ENCODE peak calls at places on chromosomes 12 and 14, in eight cellular contexts. One of them, this sample, is unnamed.

GRCh38 chr12:43988838-43989560 is 153.1 kb downstream of the TMEM117 start:
- DNase-seq in WERI-Rb-1: no peak
- DNase-seq in astrocyte: peak; percentile 27
- DNase-seq in body of pancreas: no peak
- DNase-seq in AG04450: no peak
- DNase-seq in stomach: no peak
- DNase-seq in A549: no peak
- DNase-seq in cardiac muscle cell: no peak
- DNase-seq in this sample: peak; percentile 8

GRCh38 chr14:91870001-91870400 is 2.7 kb upstream of the TC2N start:
- DNase-seq in WERI-Rb-1: no peak
- DNase-seq in astrocyte: no peak
- DNase-seq in body of pancreas: no peak
- DNase-seq in AG04450: no peak
- DNase-seq in stomach: no peak
- DNase-seq in A549: peak; percentile 15
- DNase-seq in cardiac muscle cell: no peak
- DNase-seq in this sample: no peak

GRCh38 chr14:87643005-87643404 is 350.0 kb downstream of the GALC start:
- DNase-seq in WERI-Rb-1: no peak
- DNase-seq in astrocyte: no peak
- DNase-seq in body of pancreas: peak; percentile 16
- DNase-seq in AG04450: no peak
- DNase-seq in stomach: no peak
- DNase-seq in A549: no peak
- DNase-seq in cardiac muscle cell: no peak
- DNase-seq in this sample: peak; percentile 32

GRCh38 chr12:43550831-43551270 is 1.2 kb downstream of the ADAMTS20 start:
- DNase-seq in WERI-Rb-1: peak; percentile 20
- DNase-seq in astrocyte: no peak
- DNase-seq in body of pancreas: no peak
- DNase-seq in AG04450: no peak
- DNase-seq in stomach: no peak
- DNase-seq in A549: no peak
- DNase-seq in cardiac muscle cell: no peak
- DNase-seq in this sample: no peak

GRCh38 chr12:98355322-98355721 is 160.1 kb upstream of the TMPO start:
- DNase-seq in WERI-Rb-1: no peak
- DNase-seq in astrocyte: peak; percentile 69
- DNase-seq in body of pancreas: no peak
- DNase-seq in AG04450: no peak
- DNase-seq in stomach: no peak
- DNase-seq in A549: peak; percentile 23
- DNase-seq in cardiac muscle cell: peak; percentile 16
- DNase-seq in this sample: peak; percentile 25

GRCh38 chr12:57545809-57546437 is 1.1 kb downstream of the DCTN2 start:
- DNase-seq in WERI-Rb-1: no peak
- DNase-seq in astrocyte: peak; percentile 13
- DNase-seq in body of pancreas: no peak
- DNase-seq in AG04450: no peak
- DNase-seq in stomach: no peak
- DNase-seq in A549: no peak
- DNase-seq in cardiac muscle cell: no peak
- DNase-seq in this sample: no peak

GRCh38 chr14:100076630-100077029 is 11.4 kb downstream of the EVL start:
- DNase-seq in WERI-Rb-1: peak; percentile 63
- DNase-seq in astrocyte: peak; percentile 56
- DNase-seq in body of pancreas: no peak
- DNase-seq in AG04450: no peak
- DNase-seq in stomach: no peak
- DNase-seq in A549: no peak
- DNase-seq in cardiac muscle cell: peak; percentile 76
- DNase-seq in this sample: peak; percentile 89

GRCh38 chr12:124923906-124924734 is 9.7 kb upstream of the UBC start:
- DNase-seq in WERI-Rb-1: no peak
- DNase-seq in astrocyte: peak; percentile 66
- DNase-seq in body of pancreas: no peak
- DNase-seq in AG04450: no peak
- DNase-seq in stomach: no peak
- DNase-seq in A549: peak; percentile 89
- DNase-seq in cardiac muscle cell: peak; percentile 61
- DNase-seq in this sample: peak; percentile 80

GRCh38 chr14:22887260-22887989 is 4.4 kb downstream of the REM2 start:
- DNase-seq in WERI-Rb-1: no peak
- DNase-seq in astrocyte: peak; percentile 67
- DNase-seq in body of pancreas: peak; percentile 81
- DNase-seq in AG04450: no peak
- DNase-seq in stomach: peak; percentile 78
- DNase-seq in A549: peak; percentile 91
- DNase-seq in cardiac muscle cell: peak; percentile 90
- DNase-seq in this sample: peak; percentile 74

GRCh38 chr12:69623970-69624369 is 13.3 kb upstream of the LRRC10 start:
- DNase-seq in WERI-Rb-1: no peak
- DNase-seq in astrocyte: no peak
- DNase-seq in body of pancreas: peak; percentile 93
- DNase-seq in AG04450: peak; percentile 16
- DNase-seq in stomach: peak; percentile 97
- DNase-seq in A549: no peak
- DNase-seq in cardiac muscle cell: peak; percentile 59
- DNase-seq in this sample: no peak

GRCh38 chr12:43292699-43293098 is 259.3 kb downstream of the ADAMTS20 start:
- DNase-seq in WERI-Rb-1: no peak
- DNase-seq in astrocyte: peak; percentile 76
- DNase-seq in body of pancreas: no peak
- DNase-seq in AG04450: no peak
- DNase-seq in stomach: no peak
- DNase-seq in A549: no peak
- DNase-seq in cardiac muscle cell: peak; percentile 73
- DNase-seq in this sample: peak; percentile 69

GRCh38 chr14:80770114-80770917 is 171.2 kb downstream of the CEP128 start:
- DNase-seq in WERI-Rb-1: no peak
- DNase-seq in astrocyte: no peak
- DNase-seq in body of pancreas: no peak
- DNase-seq in AG04450: no peak
- DNase-seq in stomach: no peak
- DNase-seq in A549: no peak
- DNase-seq in cardiac muscle cell: no peak
- DNase-seq in this sample: no peak

GRCh38 chr14:51650721-51651387 is 856 bp upstream of the FRMD6 start:
- DNase-seq in WERI-Rb-1: no peak
- DNase-seq in astrocyte: no peak
- DNase-seq in body of pancreas: peak; percentile 15
- DNase-seq in AG04450: no peak
- DNase-seq in stomach: no peak
- DNase-seq in A549: peak; percentile 29
- DNase-seq in cardiac muscle cell: no peak
- DNase-seq in this sample: no peak

GRCh38 chr12:101566318-101566717 is 28.5 kb upstream of the MYBPC1 start:
- DNase-seq in WERI-Rb-1: no peak
- DNase-seq in astrocyte: no peak
- DNase-seq in body of pancreas: no peak
- DNase-seq in AG04450: no peak
- DNase-seq in stomach: no peak
- DNase-seq in A549: no peak
- DNase-seq in cardiac muscle cell: no peak
- DNase-seq in this sample: no peak

DNA sequence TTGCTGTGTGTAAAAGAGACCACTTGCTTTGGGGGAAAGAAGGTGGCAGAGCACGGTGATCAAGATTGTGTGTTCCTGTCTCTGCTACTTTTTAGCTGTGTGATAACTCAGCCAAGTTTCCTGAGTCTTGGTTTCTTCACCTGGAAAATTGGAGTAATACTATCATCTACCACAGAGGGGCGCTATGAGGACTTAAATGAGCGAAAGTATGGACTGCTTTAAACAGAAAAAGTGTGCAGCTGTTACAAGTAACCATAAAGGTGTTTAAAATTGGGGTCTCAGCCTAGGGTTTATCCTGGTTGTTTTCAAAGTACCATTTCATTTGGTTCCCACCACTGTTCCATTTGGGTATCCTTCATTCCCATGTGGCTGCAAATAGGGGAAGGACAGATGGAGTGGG is 65.9 kb upstream of the WSCD2 start:
- DNase-seq in WERI-Rb-1: no peak
- DNase-seq in astrocyte: no peak
- DNase-seq in body of pancreas: no peak
- DNase-seq in AG04450: no peak
- DNase-seq in stomach: no peak
- DNase-seq in A549: peak; percentile 6
- DNase-seq in cardiac muscle cell: peak; percentile 18
- DNase-seq in this sample: peak; percentile 5
- TF ChIP-seq CTCF in WERI-Rb-1: peak; percentile 30
- TF ChIP-seq CTCF in astrocyte: peak; percentile 27
- TF ChIP-seq CTCF in body of pancreas: no peak
- TF ChIP-seq CTCF in AG04450: peak; percentile 12
- TF ChIP-seq CTCF in stomach: no peak
- TF ChIP-seq CTCF in A549: no peak
- TF ChIP-seq CTCF in cardiac muscle cell: peak; percentile 28
- TF ChIP-seq CTCF in this sample: peak; percentile 22

GRCh38 chr12:41556176-41556575 is 368.1 kb downstream of the PDZRN4 start:
- DNase-seq in WERI-Rb-1: no peak
- DNase-seq in astrocyte: no peak
- DNase-seq in body of pancreas: no peak
- DNase-seq in AG04450: no peak
- DNase-seq in stomach: no peak
- DNase-seq in A549: no peak
- DNase-seq in cardiac muscle cell: no peak
- DNase-seq in this sample: no peak

GRCh38 chr12:41548926-41549325 is 360.8 kb downstream of the PDZRN4 start:
- DNase-seq in WERI-Rb-1: no peak
- DNase-seq in astrocyte: no peak
- DNase-seq in body of pancreas: no peak
- DNase-seq in AG04450: no peak
- DNase-seq in stomach: no peak
- DNase-seq in A549: no peak
- DNase-seq in cardiac muscle cell: no peak
- DNase-seq in this sample: no peak

GRCh38 chr12:41557081-41557480 is 369.0 kb downstream of the PDZRN4 start:
- DNase-seq in WERI-Rb-1: no peak
- DNase-seq in astrocyte: no peak
- DNase-seq in body of pancreas: no peak
- DNase-seq in AG04450: no peak
- DNase-seq in stomach: no peak
- DNase-seq in A549: no peak
- DNase-seq in cardiac muscle cell: no peak
- DNase-seq in this sample: no peak

DNA sequence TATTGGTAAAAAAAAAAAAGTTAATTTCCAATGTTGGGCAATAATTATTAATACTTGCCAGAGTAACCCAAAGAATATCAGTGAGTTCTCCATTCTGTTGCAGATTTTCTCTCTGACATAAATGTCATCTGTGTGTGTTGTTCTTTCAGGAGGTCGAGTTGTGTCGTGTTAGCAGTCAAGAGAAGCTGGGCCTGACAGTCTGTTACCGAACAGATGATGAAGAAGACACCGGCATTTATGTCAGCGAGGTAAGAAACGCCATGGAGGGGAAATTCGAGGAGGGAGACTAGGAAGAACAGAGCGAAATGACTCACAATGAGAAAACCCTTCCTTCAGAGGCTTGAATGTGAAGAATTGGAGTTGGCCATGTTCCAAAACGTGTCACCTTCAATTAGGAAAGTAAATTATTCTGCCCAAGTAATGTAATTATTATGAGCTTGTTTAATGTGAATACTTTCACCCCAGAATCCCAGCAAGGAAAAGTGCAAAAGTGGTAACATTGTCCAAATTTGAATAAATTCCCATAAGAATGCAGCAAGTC is 364.5 kb downstream of the PDZRN4 start:
- DNase-seq in WERI-Rb-1: no peak
- DNase-seq in astrocyte: peak; percentile 51
- DNase-seq in body of pancreas: no peak
- DNase-seq in AG04450: no peak
- DNase-seq in stomach: no peak
- DNase-seq in A549: no peak
- DNase-seq in cardiac muscle cell: no peak
- DNase-seq in this sample: no peak
- H3K4me3 ChIP-seq in WERI-Rb-1: no peak overlapping the region
- H3K4me3 ChIP-seq in astrocyte: no peak overlapping the region
- H3K4me3 ChIP-seq in body of pancreas: no peak overlapping the region
- H3K4me3 ChIP-seq in AG04450: no peak overlapping the region
- H3K4me3 ChIP-seq in stomach: no peak overlapping the region
- H3K4me3 ChIP-seq in A549: no peak overlapping the region
- H3K4me3 ChIP-seq in cardiac muscle cell: no peak overlapping the region
- H3K4me3 ChIP-seq in this sample: no peak overlapping the region

GRCh38 chr14:58560208-58560607 is 77.6 kb upstream of the DACT1 start:
- DNase-seq in WERI-Rb-1: no peak
- DNase-seq in astrocyte: peak; percentile 68
- DNase-seq in body of pancreas: no peak
- DNase-seq in AG04450: no peak
- DNase-seq in stomach: no peak
- DNase-seq in A549: no peak
- DNase-seq in cardiac muscle cell: peak; percentile 75
- DNase-seq in this sample: peak; percentile 72

GRCh38 chr14:58571256-58571655 is 66.5 kb upstream of the DACT1 start:
- DNase-seq in WERI-Rb-1: no peak
- DNase-seq in astrocyte: no peak
- DNase-seq in body of pancreas: no peak
- DNase-seq in AG04450: no peak
- DNase-seq in stomach: no peak
- DNase-seq in A549: no peak
- DNase-seq in cardiac muscle cell: no peak
- DNase-seq in this sample: no peak

GRCh38 chr14:58563981-58564380 is 73.8 kb upstream of the DACT1 start:
- DNase-seq in WERI-Rb-1: no peak
- DNase-seq in astrocyte: no peak
- DNase-seq in body of pancreas: no peak
- DNase-seq in AG04450: no peak
- DNase-seq in stomach: no peak
- DNase-seq in A549: no peak
- DNase-seq in cardiac muscle cell: no peak
- DNase-seq in this sample: no peak

GRCh38 chr14:58566979-58567378 is 70.8 kb upstream of the DACT1 start:
- DNase-seq in WERI-Rb-1: no peak
- DNase-seq in astrocyte: no peak
- DNase-seq in body of pancreas: no peak
- DNase-seq in AG04450: no peak
- DNase-seq in stomach: no peak
- DNase-seq in A549: no peak
- DNase-seq in cardiac muscle cell: no peak
- DNase-seq in this sample: no peak

GRCh38 chr14:58565834-58566233 is 71.9 kb upstream of the DACT1 start:
- DNase-seq in WERI-Rb-1: no peak
- DNase-seq in astrocyte: no peak
- DNase-seq in body of pancreas: no peak
- DNase-seq in AG04450: no peak
- DNase-seq in stomach: no peak
- DNase-seq in A549: no peak
- DNase-seq in cardiac muscle cell: no peak
- DNase-seq in this sample: no peak
- TF ChIP-seq CTCF in WERI-Rb-1: no peak
- TF ChIP-seq CTCF in astrocyte: no peak
- TF ChIP-seq CTCF in body of pancreas: no peak
- TF ChIP-seq CTCF in AG04450: no peak
- TF ChIP-seq CTCF in stomach: no peak
- TF ChIP-seq CTCF in A549: no peak
- TF ChIP-seq CTCF in cardiac muscle cell: no peak
- TF ChIP-seq CTCF in this sample: no peak

DNA sequence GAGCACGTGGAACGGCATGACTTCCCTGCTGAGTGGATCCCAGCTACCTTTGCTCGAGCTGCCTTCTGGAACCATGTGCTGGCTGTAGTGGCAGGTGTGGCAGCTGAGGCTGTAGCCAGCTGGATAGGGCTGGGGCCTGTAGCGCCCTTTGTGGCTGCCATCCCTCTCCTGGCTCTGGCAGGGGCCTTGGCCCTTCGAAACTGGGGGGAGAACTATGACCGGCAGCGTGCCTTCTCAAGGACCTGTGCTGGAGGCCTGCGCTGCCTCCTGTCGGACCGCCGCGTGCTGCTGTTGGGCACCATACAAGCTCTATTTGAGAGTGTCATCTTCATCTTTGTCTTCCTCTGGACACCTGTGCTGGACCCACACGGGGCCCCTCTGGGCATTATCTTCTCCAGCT is 14.8 kb upstream of the ESPL1 start:
- DNase-seq in WERI-Rb-1: no peak
- DNase-seq in astrocyte: no peak
- DNase-seq in body of pancreas: no peak
- DNase-seq in AG04450: no peak
- DNase-seq in stomach: no peak
- DNase-seq in A549: no peak
- DNase-seq in cardiac muscle cell: no peak
- DNase-seq in this sample: no peak
- H3K4me3 ChIP-seq in WERI-Rb-1: no peak overlapping the region
- H3K4me3 ChIP-seq in astrocyte: no peak overlapping the region
- H3K4me3 ChIP-seq in body of pancreas: no peak overlapping the region
- H3K4me3 ChIP-seq in AG04450: peak overlapping the region; percentile 88
- H3K4me3 ChIP-seq in stomach: peak overlapping the region; percentile 82
- H3K4me3 ChIP-seq in A549: peak overlapping the region; percentile 90
- H3K4me3 ChIP-seq in cardiac muscle cell: no peak overlapping the region
- H3K4me3 ChIP-seq in this sample: peak overlapping the region; percentile 83